ENCODE peak calls at places on chromosome 6, in five cellular contexts. U is suprapubic skin, P is esophagus squamous epithelium, T is testis, E is tibial nerve. S is an unnamed sample.

GRCh38 chr6:138618168-138618567 is 118.9 kb upstream of the NHSL1 start:
- DNase-seq in U (no peak), P (no peak), T (no peak), E (no peak), S (no peak)

GRCh38 chr6:105733556-105734162 is 330.8 kb upstream of the PREP start:
- DNase-seq in U (no peak), T (no peak), P (no peak), E (no peak), S (no peak)

GRCh38 chr6:53979468-53980067 is 131.7 kb upstream of the MLIP start:
- DNase-seq in T (peak; percentile 30), U (no peak), E (peak; percentile 64), P (no peak), S (no peak)

GRCh38 chr6:37792457-37793039 is 27.0 kb upstream of the ZFAND3 start:
- DNase-seq in T (no peak), U (no peak), E (no peak), P (no peak), S (no peak)

GRCh38 chr6:39084506-39084905 is 30.5 kb downstream of the SAYSD1 start:
- DNase-seq in E (no peak), P (no peak), T (no peak), U (no peak), S (no peak)

GRCh38 chr6:101878554-101879276 is 485.2 kb downstream of the GRIK2 start:
- DNase-seq in P (no peak), T (peak; percentile 58), U (no peak), E (no peak), S (no peak)

GRCh38 chr6:106474476-106474875 is 114.0 kb downstream of the CRYBG1 start:
- DNase-seq in E (no peak), P (no peak), T (no peak), U (no peak), S (no peak)

GRCh38 chr6:34671362-34671761 is 25.2 kb downstream of the ILRUN start:
- DNase-seq in E (no peak), U (no peak), P (no peak), T (no peak), S (no peak)

GRCh38 chr6:82569022-82569421 is 205.4 kb downstream of the TPBG start:
- DNase-seq in T (no peak), P (no peak), U (no peak), E (no peak), S (no peak)

GRCh38 chr6:130675072-130675471 is 152.1 kb upstream of the SMLR1 start:
- DNase-seq in E (no peak), P (no peak), U (no peak), T (no peak), S (no peak)

GRCh38 chr6:25012657-25013056 is 76.9 kb upstream of the RIPOR2 start:
- DNase-seq in P (no peak), E (no peak), T (no peak), U (no peak), S (no peak)

GRCh38 chr6:1695546-1696494 is 86.1 kb downstream of the FOXC1 start:
- DNase-seq in P (no peak), U (no peak), E (peak; percentile 25), T (no peak), S (no peak)
- TF ChIP-seq POLR2A in P (no peak), U (no peak), E (no peak), T (no peak), S (no peak)

GRCh38 chr6:3962897-3963296 is 113.7 kb downstream of the FAM50B start:
- DNase-seq in E (no peak), T (no peak), U (no peak), P (no peak), S (no peak)
- TF ChIP-seq POLR2A in E (no peak), T (no peak), U (no peak), P (no peak), S (no peak)

DNA sequence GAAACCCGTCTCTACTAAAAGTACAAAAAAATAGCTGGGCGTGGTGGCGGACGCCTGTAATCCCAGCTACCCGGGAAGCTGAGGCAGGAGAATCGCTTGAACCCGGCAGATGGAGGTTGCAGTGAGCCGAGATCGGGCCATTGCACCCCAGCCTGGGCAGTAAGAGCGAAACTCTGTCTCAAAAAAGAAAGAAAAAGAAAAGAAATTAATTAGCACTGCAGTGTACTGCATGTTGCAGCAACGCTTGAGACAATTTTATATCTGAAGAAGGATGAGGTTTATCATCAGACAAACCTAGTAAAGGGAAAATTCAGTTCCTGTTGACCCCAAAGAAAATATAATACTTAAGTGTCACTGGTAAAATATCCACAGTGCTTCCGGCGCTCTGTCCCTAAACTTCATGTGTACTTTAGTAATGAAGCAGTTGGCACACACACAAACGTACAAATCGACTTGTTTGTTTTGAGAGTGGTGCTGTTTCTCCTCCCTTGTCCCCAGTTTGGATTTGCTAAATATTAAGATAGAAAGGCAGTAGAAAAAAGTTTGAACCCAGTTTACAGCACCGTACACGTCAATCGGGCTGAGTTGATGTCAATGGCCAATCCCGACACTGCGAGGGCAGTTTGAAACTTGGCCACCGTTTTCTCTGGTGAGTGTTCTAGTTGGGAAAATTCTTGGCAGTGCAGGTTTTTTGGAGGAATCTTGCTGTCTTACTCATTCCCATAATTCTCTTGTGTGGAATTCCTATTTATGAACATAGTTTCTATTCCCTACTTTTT is 72.7 kb downstream of the OR2B2 start:
- DNase-seq in T (peak; percentile 76), E (peak; percentile 33), P (no peak), U (no peak), S (no peak)
- TF ChIP-seq POLR2A in T (no peak), E (no peak), P (no peak), U (no peak), S (no peak)

GRCh38 chr6:167906899-167907298 is 80.2 kb downstream of the AFDN start:
- DNase-seq in E (no peak), T (peak; percentile 86), U (peak; percentile 61), P (no peak), S (no peak)
- TF ChIP-seq POLR2A in E (no peak), T (no peak), U (no peak), P (no peak), S (no peak)

GRCh38 chr6:157442296-157442695 is 61.3 kb downstream of the ZDHHC14 start:
- DNase-seq in E (no peak), U (no peak), T (no peak), P (no peak), S (no peak)

GRCh38 chr6:157445277-157445676 is 64.3 kb downstream of the ZDHHC14 start:
- DNase-seq in U (no peak), E (no peak), T (no peak), P (no peak), S (no peak)

GRCh38 chr6:157440162-157440561 is 59.2 kb downstream of the ZDHHC14 start:
- DNase-seq in T (no peak), E (no peak), P (no peak), U (no peak), S (no peak)

GRCh38 chr6:157447735-157448134 is 66.7 kb downstream of the ZDHHC14 start:
- DNase-seq in T (no peak), P (no peak), U (no peak), E (no peak), S (no peak)

GRCh38 chr6:157443066-157443800 is 62.2 kb downstream of the ZDHHC14 start:
- DNase-seq in T (no peak), E (no peak), P (no peak), U (no peak), S (no peak)
- TF ChIP-seq POLR2A in T (no peak), E (no peak), P (no peak), U (no peak), S (no peak)

DNA sequence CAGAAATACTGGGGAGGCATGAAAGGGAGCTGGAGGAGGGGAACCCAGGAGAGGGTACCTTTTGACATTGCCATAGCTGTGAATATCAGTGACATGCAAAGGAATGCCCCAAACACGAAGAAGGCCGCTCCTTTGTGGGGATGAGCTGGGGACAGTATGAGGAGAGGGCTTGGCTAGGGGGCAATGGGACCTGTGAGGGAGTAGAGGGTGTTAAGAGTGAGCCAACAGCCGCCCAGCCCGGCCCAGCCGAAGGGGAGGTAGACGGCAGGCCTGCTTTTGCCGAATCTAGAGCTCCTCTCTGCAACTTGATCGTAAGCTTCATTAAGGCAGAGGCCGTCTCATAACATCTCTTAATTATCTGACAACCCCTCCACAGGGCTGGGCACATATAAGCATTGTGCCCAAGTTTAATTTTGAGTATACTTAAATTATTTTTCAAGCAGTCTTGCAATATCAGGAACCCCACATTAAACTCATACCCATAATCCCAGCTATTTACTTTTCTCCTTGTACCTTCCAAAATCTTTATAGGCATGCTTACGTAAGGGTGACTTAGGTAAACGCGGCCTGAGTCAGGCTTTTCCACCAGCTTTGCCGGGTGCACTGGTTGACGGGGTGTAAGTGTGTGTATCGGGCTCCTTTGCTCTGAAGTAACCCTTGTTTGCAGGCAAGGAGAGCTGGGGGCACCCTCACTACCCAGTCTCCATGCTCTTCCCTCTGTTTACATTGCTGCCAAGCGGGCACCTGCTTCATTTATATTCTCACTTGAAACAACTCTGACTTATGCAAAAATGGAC is 24.9 kb upstream of the VEGFA start:
- DNase-seq in E (no peak), T (no peak), U (peak; percentile 53), P (no peak), S (peak; percentile 27)
- TF ChIP-seq POLR2A in E (no peak), T (no peak), U (no peak), P (no peak), S (no peak)